ENCODE peak calls at places on chromosomes 7 and 10, in nine cellular contexts. One of them, this sample, is unnamed.

GRCh38 chr7:90111-91063 is 102.0 kb upstream of the FAM20C start:
- DNase-seq in lower leg skin: no peak
- DNase-seq in keratinocyte: no peak
- DNase-seq in lower lobe of right lung: no peak
- DNase-seq in heart left ventricle: no peak
- DNase-seq in epithelial cell of esophagus: peak
- DNase-seq in HFF-Myc: peak
- DNase-seq in hepatocyte: peak
- DNase-seq in neural progenitor cell: no peak
- DNase-seq in this sample: no peak

GRCh38 chr7:45584261-45585210 is 10.4 kb downstream of the ADCY1 start:
- DNase-seq in HFF-Myc: no peak
- DNase-seq in epithelial cell of esophagus: no peak
- DNase-seq in keratinocyte: no peak
- DNase-seq in hepatocyte: no peak
- DNase-seq in neural progenitor cell: no peak
- DNase-seq in lower lobe of right lung: no peak
- DNase-seq in lower leg skin: no peak
- DNase-seq in heart left ventricle: no peak
- DNase-seq in this sample: no peak

GRCh38 chr10:60573342-60573741 is 183.7 kb upstream of the ANK3 start:
- DNase-seq in neural progenitor cell: peak
- DNase-seq in HFF-Myc: no peak
- DNase-seq in epithelial cell of esophagus: no peak
- DNase-seq in keratinocyte: no peak
- DNase-seq in heart left ventricle: no peak
- DNase-seq in lower lobe of right lung: no peak
- DNase-seq in hepatocyte: no peak
- DNase-seq in lower leg skin: no peak
- DNase-seq in this sample: peak

GRCh38 chr10:77189056-77189455 is 448.6 kb downstream of the KCNMA1 start:
- DNase-seq in keratinocyte: no peak
- DNase-seq in HFF-Myc: no peak
- DNase-seq in neural progenitor cell: no peak
- DNase-seq in heart left ventricle: no peak
- DNase-seq in hepatocyte: no peak
- DNase-seq in lower lobe of right lung: no peak
- DNase-seq in epithelial cell of esophagus: no peak
- DNase-seq in lower leg skin: no peak
- DNase-seq in this sample: no peak

GRCh38 chr7:111137296-111138195 is 46.6 kb downstream of the LRRN3 start:
- DNase-seq in lower leg skin: no peak
- DNase-seq in epithelial cell of esophagus: peak
- DNase-seq in hepatocyte: no peak
- DNase-seq in neural progenitor cell: peak
- DNase-seq in lower lobe of right lung: peak
- DNase-seq in heart left ventricle: no peak
- DNase-seq in HFF-Myc: no peak
- DNase-seq in keratinocyte: no peak
- DNase-seq in this sample: peak

GRCh38 chr7:115004121-115004520 is 82.2 kb downstream of the MDFIC start:
- DNase-seq in lower leg skin: no peak
- DNase-seq in HFF-Myc: no peak
- DNase-seq in hepatocyte: peak
- DNase-seq in epithelial cell of esophagus: peak
- DNase-seq in lower lobe of right lung: no peak
- DNase-seq in keratinocyte: peak
- DNase-seq in heart left ventricle: no peak
- DNase-seq in neural progenitor cell: no peak
- DNase-seq in this sample: no peak

GRCh38 chr10:132570771-132571564 is 33.4 kb downstream of the INPP5A start:
- DNase-seq in HFF-Myc: no peak
- DNase-seq in lower lobe of right lung: no peak
- DNase-seq in epithelial cell of esophagus: peak
- DNase-seq in hepatocyte: no peak
- DNase-seq in lower leg skin: no peak
- DNase-seq in heart left ventricle: no peak
- DNase-seq in neural progenitor cell: peak
- DNase-seq in keratinocyte: peak
- DNase-seq in this sample: peak

GRCh38 chr10:32004161-32004591 is 52.0 kb downstream of the KIF5B start:
- DNase-seq in lower leg skin: no peak
- DNase-seq in lower lobe of right lung: no peak
- DNase-seq in neural progenitor cell: no peak
- DNase-seq in HFF-Myc: no peak
- DNase-seq in heart left ventricle: peak
- DNase-seq in hepatocyte: peak
- DNase-seq in keratinocyte: no peak
- DNase-seq in epithelial cell of esophagus: no peak
- DNase-seq in this sample: no peak

GRCh38 chr10:133353202-133353959 is 4.4 kb downstream of the FUOM start:
- DNase-seq in epithelial cell of esophagus: no peak
- DNase-seq in lower leg skin: no peak
- DNase-seq in neural progenitor cell: no peak
- DNase-seq in keratinocyte: no peak
- DNase-seq in hepatocyte: no peak
- DNase-seq in lower lobe of right lung: peak
- DNase-seq in HFF-Myc: no peak
- DNase-seq in heart left ventricle: no peak
- DNase-seq in this sample: no peak

GRCh38 chr7:17300012-17300411 is 1.6 kb downstream of the AHR start:
- DNase-seq in lower lobe of right lung: no peak
- DNase-seq in HFF-Myc: no peak
- DNase-seq in hepatocyte: no peak
- DNase-seq in neural progenitor cell: no peak
- DNase-seq in epithelial cell of esophagus: no peak
- DNase-seq in keratinocyte: no peak
- DNase-seq in heart left ventricle: no peak
- DNase-seq in lower leg skin: no peak
- DNase-seq in this sample: no peak

GRCh38 chr10:74598891-74599566 is 227.4 kb upstream of the KAT6B start:
- DNase-seq in epithelial cell of esophagus: no peak
- DNase-seq in keratinocyte: no peak
- DNase-seq in lower leg skin: no peak
- DNase-seq in heart left ventricle: no peak
- DNase-seq in hepatocyte: no peak
- DNase-seq in neural progenitor cell: no peak
- DNase-seq in lower lobe of right lung: no peak
- DNase-seq in HFF-Myc: no peak
- DNase-seq in this sample: peak
- H3K4me3 ChIP-seq in epithelial cell of esophagus: no peak
- H3K4me3 ChIP-seq in keratinocyte: no peak
- H3K4me3 ChIP-seq in lower leg skin: no peak
- H3K4me3 ChIP-seq in heart left ventricle: no peak
- H3K4me3 ChIP-seq in hepatocyte: no peak
- H3K4me3 ChIP-seq in neural progenitor cell: no peak
- H3K4me3 ChIP-seq in lower lobe of right lung: no peak
- H3K4me3 ChIP-seq in HFF-Myc: no peak
- H3K4me3 ChIP-seq in this sample: peak

GRCh38 chr10:110311357-110311949 is 6.7 kb upstream of the SMNDC1 start:
- DNase-seq in lower leg skin: no peak
- DNase-seq in keratinocyte: no peak
- DNase-seq in epithelial cell of esophagus: peak
- DNase-seq in neural progenitor cell: peak
- DNase-seq in HFF-Myc: peak
- DNase-seq in heart left ventricle: peak
- DNase-seq in hepatocyte: peak
- DNase-seq in lower lobe of right lung: no peak
- DNase-seq in this sample: peak
- TF ChIP-seq CTCF in lower leg skin: no peak
- TF ChIP-seq CTCF in keratinocyte: peak
- TF ChIP-seq CTCF in epithelial cell of esophagus: peak
- TF ChIP-seq CTCF in neural progenitor cell: peak
- TF ChIP-seq CTCF in HFF-Myc: peak
- TF ChIP-seq CTCF in heart left ventricle: peak
- TF ChIP-seq CTCF in hepatocyte: peak
- TF ChIP-seq CTCF in lower lobe of right lung: peak
- TF ChIP-seq CTCF in this sample: peak

DNA sequence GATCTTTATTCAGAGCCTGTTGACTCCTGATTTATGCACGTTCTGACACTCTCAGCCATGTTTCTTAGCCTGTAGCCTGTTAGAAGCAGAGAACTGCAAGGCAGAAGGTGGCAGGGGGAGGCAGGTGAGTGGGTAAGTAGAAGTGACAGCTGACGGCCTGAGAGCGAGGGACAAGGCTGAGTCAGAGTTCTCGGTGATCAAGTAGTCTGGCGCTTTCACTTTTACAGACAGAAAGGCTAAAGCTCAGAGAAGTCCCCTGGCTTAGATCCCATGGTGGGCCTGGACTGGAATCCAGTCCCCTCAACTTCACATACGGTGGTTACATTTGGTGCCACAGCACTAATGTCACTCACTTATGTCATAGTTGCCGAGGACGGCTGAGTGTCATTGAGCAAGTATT is 139.0 kb downstream of the TACC2 start:
- DNase-seq in lower lobe of right lung: no peak
- DNase-seq in neural progenitor cell: no peak
- DNase-seq in HFF-Myc: no peak
- DNase-seq in hepatocyte: peak
- DNase-seq in keratinocyte: no peak
- DNase-seq in heart left ventricle: no peak
- DNase-seq in epithelial cell of esophagus: no peak
- DNase-seq in lower leg skin: no peak
- DNase-seq in this sample: no peak
- H3K4me3 ChIP-seq in lower lobe of right lung: peak
- H3K4me3 ChIP-seq in neural progenitor cell: no peak
- H3K4me3 ChIP-seq in HFF-Myc: no peak
- H3K4me3 ChIP-seq in hepatocyte: no peak
- H3K4me3 ChIP-seq in keratinocyte: peak
- H3K4me3 ChIP-seq in heart left ventricle: peak
- H3K4me3 ChIP-seq in epithelial cell of esophagus: no peak
- H3K4me3 ChIP-seq in lower leg skin: no peak
- H3K4me3 ChIP-seq in this sample: no peak

DNA sequence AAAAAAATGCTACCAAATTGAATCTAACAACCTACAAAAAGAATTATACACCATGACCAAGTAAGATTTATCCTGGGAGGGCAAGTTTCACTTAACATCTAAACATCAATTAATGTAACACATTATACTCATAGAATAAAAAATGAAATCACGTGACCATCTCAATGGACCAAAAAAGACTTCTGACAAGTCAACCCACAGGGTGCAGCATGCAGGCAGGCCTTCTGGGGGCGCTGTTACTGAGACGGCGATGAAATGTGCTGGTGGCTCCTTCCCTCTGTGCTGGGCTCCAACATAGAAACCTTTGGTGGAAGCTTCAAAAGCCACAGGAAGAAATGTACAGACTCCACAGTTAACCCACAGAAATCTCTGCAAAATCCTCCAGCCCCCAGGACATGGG is 103.1 kb downstream of the INHBA start:
- DNase-seq in heart left ventricle: no peak
- DNase-seq in neural progenitor cell: peak
- DNase-seq in HFF-Myc: no peak
- DNase-seq in epithelial cell of esophagus: no peak
- DNase-seq in lower lobe of right lung: no peak
- DNase-seq in lower leg skin: no peak
- DNase-seq in keratinocyte: no peak
- DNase-seq in hepatocyte: no peak
- DNase-seq in this sample: no peak
- TF ChIP-seq CTCF in heart left ventricle: no peak
- TF ChIP-seq CTCF in neural progenitor cell: peak
- TF ChIP-seq CTCF in HFF-Myc: peak
- TF ChIP-seq CTCF in epithelial cell of esophagus: peak
- TF ChIP-seq CTCF in lower lobe of right lung: no peak
- TF ChIP-seq CTCF in lower leg skin: no peak
- TF ChIP-seq CTCF in keratinocyte: no peak
- TF ChIP-seq CTCF in hepatocyte: peak
- TF ChIP-seq CTCF in this sample: no peak

GRCh38 chr7:116325517-116325916 is 115.2 kb downstream of the TES start:
- DNase-seq in HFF-Myc: no peak
- DNase-seq in epithelial cell of esophagus: no peak
- DNase-seq in hepatocyte: no peak
- DNase-seq in lower leg skin: no peak
- DNase-seq in lower lobe of right lung: no peak
- DNase-seq in neural progenitor cell: no peak
- DNase-seq in keratinocyte: no peak
- DNase-seq in heart left ventricle: no peak
- DNase-seq in this sample: no peak
- H3K4me3 ChIP-seq in HFF-Myc: no peak
- H3K4me3 ChIP-seq in epithelial cell of esophagus: no peak
- H3K4me3 ChIP-seq in hepatocyte: no peak
- H3K4me3 ChIP-seq in lower leg skin: no peak
- H3K4me3 ChIP-seq in lower lobe of right lung: no peak
- H3K4me3 ChIP-seq in neural progenitor cell: no peak
- H3K4me3 ChIP-seq in keratinocyte: no peak
- H3K4me3 ChIP-seq in heart left ventricle: no peak
- H3K4me3 ChIP-seq in this sample: no peak

GRCh38 chr7:150378115-150378852 is 846 bp upstream of the ZNF775 start:
- DNase-seq in keratinocyte: peak
- DNase-seq in lower leg skin: no peak
- DNase-seq in lower lobe of right lung: no peak
- DNase-seq in HFF-Myc: peak
- DNase-seq in epithelial cell of esophagus: peak
- DNase-seq in hepatocyte: peak
- DNase-seq in neural progenitor cell: peak
- DNase-seq in heart left ventricle: peak
- DNase-seq in this sample: peak

GRCh38 chr7:150378853-150379589 is at the start of gene ZNF775:
- DNase-seq in lower lobe of right lung: peak
- DNase-seq in neural progenitor cell: peak
- DNase-seq in keratinocyte: peak
- DNase-seq in HFF-Myc: no peak
- DNase-seq in hepatocyte: peak
- DNase-seq in heart left ventricle: peak
- DNase-seq in lower leg skin: peak
- DNase-seq in epithelial cell of esophagus: peak
- DNase-seq in this sample: peak

GRCh38 chr7:150381096-150381495 is 2.0 kb downstream of the ZNF775 start:
- DNase-seq in keratinocyte: no peak
- DNase-seq in lower lobe of right lung: no peak
- DNase-seq in lower leg skin: no peak
- DNase-seq in heart left ventricle: no peak
- DNase-seq in HFF-Myc: no peak
- DNase-seq in hepatocyte: no peak
- DNase-seq in neural progenitor cell: peak
- DNase-seq in epithelial cell of esophagus: no peak
- DNase-seq in this sample: no peak

GRCh38 chr7:150380463-150380862 is 1.3 kb downstream of the ZNF775 start:
- DNase-seq in keratinocyte: no peak
- DNase-seq in heart left ventricle: no peak
- DNase-seq in lower lobe of right lung: no peak
- DNase-seq in neural progenitor cell: peak
- DNase-seq in hepatocyte: no peak
- DNase-seq in HFF-Myc: no peak
- DNase-seq in lower leg skin: no peak
- DNase-seq in epithelial cell of esophagus: no peak
- DNase-seq in this sample: peak

GRCh38 chr7:150379590-150380379 is 655 bp downstream of the ZNF775 start:
- DNase-seq in keratinocyte: no peak
- DNase-seq in HFF-Myc: no peak
- DNase-seq in lower lobe of right lung: no peak
- DNase-seq in lower leg skin: no peak
- DNase-seq in epithelial cell of esophagus: peak
- DNase-seq in hepatocyte: no peak
- DNase-seq in neural progenitor cell: peak
- DNase-seq in heart left ventricle: no peak
- DNase-seq in this sample: peak
- TF ChIP-seq CTCF in keratinocyte: no peak
- TF ChIP-seq CTCF in HFF-Myc: no peak
- TF ChIP-seq CTCF in lower lobe of right lung: no peak
- TF ChIP-seq CTCF in lower leg skin: no peak
- TF ChIP-seq CTCF in epithelial cell of esophagus: no peak
- TF ChIP-seq CTCF in hepatocyte: no peak
- TF ChIP-seq CTCF in neural progenitor cell: no peak
- TF ChIP-seq CTCF in heart left ventricle: no peak
- TF ChIP-seq CTCF in this sample: no peak